ENCODE peak calls at places on chromosome 17, in six cellular contexts. R is fibroblast of the aortic adventitia; D is naive thymus-derived CD4-positive, alpha-beta T cell; P is stomach; U is kidney; A is foreskin fibroblast. K is an unnamed sample.

GRCh38 chr17:48723555-48724239 is 712 bp downstream of the PRAC2 start:
- DNase-seq in A (peak), P (no peak), D (no peak), U (no peak), R (no peak), K (peak)

GRCh38 chr17:64066709-64067108 is 46.3 kb upstream of the ICAM2 start:
- DNase-seq in D (peak), R (no peak), A (no peak), U (no peak), P (no peak), K (no peak)

GRCh38 chr17:76368545-76368944 is 14.8 kb upstream of the PRPSAP1 start:
- DNase-seq in A (peak), P (no peak), R (no peak), U (no peak), D (no peak), K (no peak)

GRCh38 chr17:45994228-45994627 is 4.8 kb upstream of the STH start:
- DNase-seq in U (no peak), D (no peak), R (no peak), P (no peak), A (no peak), K (no peak)

GRCh38 chr17:3710951-3711383 is 12.7 kb upstream of the HASPIN start:
- DNase-seq in U (no peak), P (no peak), A (peak), R (peak), D (peak), K (peak)

GRCh38 chr17:49588726-49589555 is 13.3 kb downstream of the NXPH3 start:
- DNase-seq in U (no peak), P (no peak), D (no peak), R (peak), A (peak), K (no peak)

GRCh38 chr17:50511058-50511457 is 2.8 kb downstream of the MYCBPAP start:
- DNase-seq in P (no peak), A (peak), R (peak), D (peak), U (peak), K (peak)

GRCh38 chr17:41315204-41315794 is at the start of gene KRTAP17-1:
- DNase-seq in D (no peak), P (no peak), A (no peak), R (no peak), U (peak), K (no peak)

GRCh38 chr17:55348749-55349354 is 72.8 kb downstream of the MMD start:
- DNase-seq in U (no peak), R (peak), P (peak), A (peak), D (peak), K (peak)

GRCh38 chr17:74268554-74268953 is 5.5 kb upstream of the DNAI2 start:
- DNase-seq in D (no peak), P (no peak), U (no peak), R (no peak), A (no peak), K (no peak)

GRCh38 chr17:67421869-67422273 is 44.8 kb downstream of the PITPNC1 start:
- DNase-seq in R (peak), P (no peak), U (no peak), D (peak), A (peak), K (no peak)

GRCh38 chr17:21677126-21677910 is 15.0 kb upstream of the KCNJ18 start:
- DNase-seq in U (peak), P (no peak), D (no peak), A (no peak), R (no peak), K (no peak)

GRCh38 chr17:65173284-65173793 is 36.2 kb downstream of the RGS9 start:
- DNase-seq in R (peak), D (peak), P (peak), U (peak), A (peak), K (no peak)

GRCh38 chr17:57946798-57947358 is 8.3 kb downstream of the CUEDC1 start:
- DNase-seq in D (peak), P (peak), U (peak), A (peak), R (peak), K (peak)
- H3K4me3 ChIP-seq in D (peak), P (peak), U (peak), A (peak), R (peak), K (peak)

GRCh38 chr17:70473049-70473448 is 303.7 kb downstream of the KCNJ2 start:
- DNase-seq in D (no peak), U (peak), P (no peak), R (no peak), A (no peak), K (no peak)

GRCh38 chr17:70479779-70480178 is 310.4 kb downstream of the KCNJ2 start:
- DNase-seq in U (no peak), A (no peak), D (no peak), P (no peak), R (no peak), K (no peak)

GRCh38 chr17:70478883-70479282 is 309.6 kb downstream of the KCNJ2 start:
- DNase-seq in D (no peak), A (no peak), P (no peak), U (no peak), R (no peak), K (no peak)

GRCh38 chr17:70476368-70476767 is 307.0 kb downstream of the KCNJ2 start:
- DNase-seq in R (no peak), D (no peak), P (no peak), A (no peak), U (no peak), K (no peak)
- H3K4me3 ChIP-seq in R (no peak), D (no peak), P (no peak), A (no peak), U (no peak), K (no peak)

DNA sequence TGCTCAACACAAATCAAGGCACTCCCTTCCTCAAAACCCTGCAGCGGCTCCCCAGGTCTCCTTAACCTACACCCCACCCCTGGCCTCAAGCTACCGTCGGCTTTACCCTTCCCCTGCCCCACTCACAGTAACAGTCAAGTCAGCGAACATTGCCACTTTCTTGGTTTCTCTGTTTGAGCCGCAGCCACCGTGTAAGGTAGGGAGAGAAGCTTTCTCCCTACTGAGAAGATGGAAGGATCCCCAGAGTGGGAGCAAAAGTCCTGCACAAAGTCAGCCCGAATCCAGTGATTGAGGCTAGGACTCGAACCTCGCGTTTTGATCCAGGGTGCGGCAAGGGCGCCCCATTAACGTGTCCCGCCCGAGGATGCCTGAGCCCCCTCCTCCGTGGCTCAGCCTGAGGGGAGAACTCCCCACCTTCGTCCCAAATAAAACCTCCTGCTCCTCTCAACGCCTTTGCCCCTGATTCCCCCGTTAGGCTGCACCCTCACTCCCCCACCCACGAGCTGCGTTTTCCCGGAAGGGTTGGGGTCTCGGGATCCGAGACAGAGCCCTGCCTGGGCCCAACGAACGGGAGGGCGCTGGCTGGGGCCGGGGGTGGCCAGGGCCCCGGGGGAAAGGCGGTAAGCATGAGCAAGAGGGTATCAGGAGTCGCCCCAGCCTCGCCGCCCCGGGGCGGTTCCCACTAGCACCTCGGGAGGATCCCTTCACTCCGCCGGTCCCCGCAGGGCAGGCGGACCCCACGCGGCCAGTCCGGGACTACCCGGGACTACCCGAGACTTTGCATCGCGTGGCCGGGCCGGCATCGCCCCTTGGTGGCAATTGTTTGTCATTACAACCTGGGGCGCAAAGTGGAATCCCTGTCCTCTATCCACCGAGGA is 9.9 kb upstream of the NAGS start:
- DNase-seq in A (peak), D (peak), U (peak), P (peak), R (peak), K (peak)
- H3K4me3 ChIP-seq in A (peak), D (peak), U (no peak), P (peak), R (peak), K (peak)

GRCh38 chr17:16975266-16975651 is 3.3 kb upstream of the TNFRSF13B start:
- DNase-seq in D (no peak), A (no peak), U (no peak), P (no peak), R (no peak), K (peak)

GRCh38 chr17:16977932-16978331 is 6.0 kb upstream of the TNFRSF13B start:
- DNase-seq in A (peak), P (no peak), D (no peak), U (no peak), R (no peak), K (peak)

GRCh38 chr17:16974569-16975265 is 2.8 kb upstream of the TNFRSF13B start:
- DNase-seq in R (no peak), A (no peak), U (no peak), D (no peak), P (no peak), K (peak)

GRCh38 chr17:16976686-16977550 is 5.0 kb upstream of the TNFRSF13B start:
- DNase-seq in U (no peak), P (no peak), A (no peak), D (no peak), R (no peak), K (no peak)

GRCh38 chr17:16975744-16976625 is 4.1 kb upstream of the TNFRSF13B start:
- DNase-seq in D (no peak), R (no peak), U (no peak), A (peak), P (no peak), K (peak)
- H3K4me3 ChIP-seq in D (no peak), R (no peak), U (no peak), A (no peak), P (no peak), K (peak)

GRCh38 chr17:38896373-38896954 is 26.6 kb downstream of the LASP1 start:
- DNase-seq in A (no peak), P (no peak), U (no peak), D (no peak), R (no peak), K (no peak)

GRCh38 chr17:38898812-38899348 is 26.5 kb upstream of the LASP1NB start:
- DNase-seq in P (peak), R (no peak), A (no peak), U (no peak), D (peak), K (peak)

GRCh38 chr17:38898291-38898679 is 27.1 kb upstream of the LASP1NB start:
- DNase-seq in P (no peak), R (no peak), A (no peak), D (peak), U (no peak), K (peak)

GRCh38 chr17:38897671-38898290 is 27.6 kb upstream of the LASP1NB start:
- DNase-seq in D (no peak), U (no peak), A (no peak), R (no peak), P (no peak), K (no peak)

GRCh38 chr17:38897176-38897575 is 27.3 kb downstream of the LASP1 start:
- DNase-seq in U (no peak), A (peak), D (no peak), P (no peak), R (peak), K (no peak)
- H3K4me3 ChIP-seq in U (no peak), A (no peak), D (no peak), P (no peak), R (no peak), K (no peak)

DNA sequence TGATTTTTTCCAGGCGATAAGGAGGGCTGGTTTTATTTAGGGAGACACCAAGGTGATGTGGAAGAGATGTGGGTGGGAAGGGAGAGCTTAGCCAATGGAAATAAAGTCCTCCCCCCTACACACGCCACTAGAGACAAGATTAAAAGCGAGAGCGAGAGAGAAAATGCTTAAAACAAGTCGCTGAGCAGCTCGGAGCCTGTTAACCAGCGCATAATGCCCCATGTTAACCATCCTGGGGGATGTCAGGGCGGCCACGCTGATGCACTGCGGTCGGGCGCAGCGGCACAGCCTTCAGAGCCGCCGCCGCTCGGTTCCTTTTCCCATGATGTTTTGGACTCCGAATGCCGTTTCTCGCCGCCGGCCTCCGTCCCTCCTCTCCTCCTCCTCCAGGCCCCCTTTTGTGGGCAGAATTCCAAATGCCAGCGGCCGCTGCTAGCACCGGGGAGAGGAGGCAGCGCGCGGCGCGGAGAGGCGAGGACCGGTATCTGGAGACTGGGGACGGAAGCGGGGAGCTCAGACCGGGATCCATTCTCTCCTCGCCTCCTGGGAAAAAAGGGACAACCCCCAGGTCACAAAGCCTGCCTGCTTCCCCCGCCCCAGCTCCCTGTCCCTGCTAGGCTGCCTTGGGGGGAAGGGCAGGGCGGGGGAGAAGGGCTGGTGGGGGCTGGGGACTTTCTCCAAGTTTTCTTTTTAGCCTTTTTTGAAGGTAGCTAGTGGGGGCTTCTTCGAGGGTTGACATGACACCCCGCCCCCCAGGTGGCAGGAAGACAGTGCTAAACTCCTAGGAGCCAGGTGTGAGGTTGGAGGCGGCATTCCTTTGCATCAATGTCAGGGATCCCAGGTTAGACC is 98.1 kb upstream of the CCL2 start:
- DNase-seq in P (no peak), A (no peak), D (no peak), U (peak), R (no peak), K (no peak)
- H3K4me3 ChIP-seq in P (peak), A (no peak), D (no peak), U (no peak), R (no peak), K (no peak)

GRCh38 chr17:58083491-58084316 is 485 bp downstream of the DYNLL2 start:
- DNase-seq in D (peak), U (peak), R (peak), A (peak), P (peak), K (peak)
- H3K4me3 ChIP-seq in D (peak), U (peak), R (peak), A (peak), P (peak), K (peak)